ENCODE peak calls at places on chromosomes 12 and 14, in four cellular contexts. K is K562, W is HepG2, J is GM12878. E is an unnamed sample.

GRCh38 chr12:4506870-4507269 is 31.8 kb upstream of the RAD51AP1 start:
- DNase-seq in K (no peak), W (no peak), J (peak; percentile 52), E (no peak)

GRCh38 chr14:69580009-69580577 is 5.4 kb upstream of the CCDC177 start:
- DNase-seq in K (peak; percentile 52), W (peak; percentile 95), J (no peak), E (peak; percentile 65)

GRCh38 chr14:100764716-100765115 is 38.0 kb downstream of the DLK1 start:
- DNase-seq in K (no peak), W (no peak), J (no peak), E (no peak)

GRCh38 chr12:1628671-1629337 is at the start of gene WNT5B:
- DNase-seq in K (no peak), W (no peak), J (no peak), E (no peak)

GRCh38 chr12:49098035-49098451 is 3.4 kb upstream of the DHH start:
- DNase-seq in K (peak; percentile 68), W (peak; percentile 28), J (no peak), E (peak; percentile 78)

GRCh38 chr12:1795221-1795784 is 25.1 kb upstream of the LRTM2 start:
- DNase-seq in K (no peak), W (no peak), J (no peak), E (no peak)

GRCh38 chr12:115870527-115870926 is 407.0 kb downstream of the MED13L start:
- DNase-seq in K (no peak), W (no peak), J (no peak), E (no peak)

GRCh38 chr14:61615743-61616523 is 79.4 kb upstream of the HIF1A start:
- DNase-seq in K (no peak), W (no peak), J (no peak), E (no peak)

GRCh38 chr14:51424569-51425251 is 184.7 kb downstream of the TMX1 start:
- DNase-seq in K (no peak), W (no peak), J (no peak), E (no peak)

GRCh38 chr14:91415794-91416743 is 1.6 kb downstream of the CCDC88C start:
- DNase-seq in K (no peak), W (no peak), J (peak; percentile 88), E (no peak)

GRCh38 chr12:53974084-53975018 is at the start of gene HOTAIR:
- DNase-seq in K (no peak), W (no peak), J (no peak), E (no peak)

GRCh38 chr12:108731105-108731865 is at the start of gene CORO1C:
- DNase-seq in K (peak; percentile 95), W (peak; percentile 92), J (peak; percentile 90), E (peak; percentile 94)

GRCh38 chr14:31190717-31191263 is 16.8 kb downstream of the HECTD1 start:
- DNase-seq in K (no peak), W (no peak), J (no peak), E (no peak)

GRCh38 chr12:21764950-21765349 is 9.6 kb downstream of the KCNJ8 start:
- DNase-seq in K (no peak), W (no peak), J (no peak), E (no peak)

GRCh38 chr14:63499701-63500250 is 43.4 kb downstream of the PPP2R5E start:
- DNase-seq in K (no peak), W (no peak), J (no peak), E (no peak)

GRCh38 chr12:90729741-90730140 is 225.2 kb downstream of the CCER1 start:
- DNase-seq in K (no peak), W (no peak), J (no peak), E (no peak)

GRCh38 chr12:130849561-130850417 is 10.7 kb upstream of the STX2 start:
- DNase-seq in K (no peak), W (peak; percentile 89), J (no peak), E (no peak)

DNA sequence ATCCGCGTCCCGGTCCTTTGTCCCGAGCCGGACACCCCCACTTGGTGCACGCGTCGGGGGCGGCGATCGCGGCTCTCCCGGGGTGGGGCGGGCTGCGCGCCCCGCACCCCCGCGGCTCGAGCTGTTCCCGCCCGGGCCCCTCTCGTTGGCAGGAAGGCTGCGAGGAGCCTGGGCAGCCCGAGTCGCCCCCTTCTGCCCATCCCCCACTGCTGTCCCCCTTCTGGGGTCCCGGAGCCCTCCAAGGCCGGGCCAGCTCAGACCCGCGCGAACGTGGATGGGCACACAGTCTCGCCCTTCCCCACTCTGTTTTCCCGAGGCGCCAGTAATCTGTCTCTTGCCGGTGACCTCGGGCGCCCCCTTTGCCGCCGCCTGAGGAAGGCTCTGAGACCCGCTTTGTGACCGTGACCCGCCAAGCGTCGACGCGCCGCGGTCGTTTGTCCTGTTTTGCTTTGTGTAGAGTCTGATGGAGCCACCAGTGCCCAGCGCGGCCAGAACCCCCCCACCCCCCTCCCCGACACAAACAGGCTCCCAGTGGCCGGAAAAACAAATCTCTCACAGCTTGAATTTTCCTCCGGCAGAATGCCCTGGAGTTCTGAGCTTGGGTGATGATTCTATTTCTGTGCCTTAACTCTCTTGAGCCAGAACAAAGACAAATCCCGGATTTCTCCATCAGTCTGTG is 610 bp downstream of the C14orf132 start:
- DNase-seq in K (no peak), W (no peak), J (no peak), E (peak; percentile 27)
- TF ChIP-seq TARDBP in K (no peak), W (no peak), J (no peak), E (no peak)

GRCh38 chr14:24162083-24162482 is 1.0 kb downstream of the IRF9 start:
- DNase-seq in K (no peak), W (no peak), J (no peak), E (no peak)
- TF ChIP-seq SP1 in K (no peak), W (no peak), J (no peak), E (no peak)

GRCh38 chr12:16282978-16283377 is 5.5 kb upstream of the SLC15A5 start:
- DNase-seq in K (no peak), W (no peak), J (no peak), E (no peak)

GRCh38 chr12:16291032-16291431 is 13.5 kb upstream of the SLC15A5 start:
- DNase-seq in K (no peak), W (no peak), J (no peak), E (no peak)

GRCh38 chr12:16281157-16281556 is 3.7 kb upstream of the SLC15A5 start:
- DNase-seq in K (no peak), W (no peak), J (no peak), E (no peak)

DNA sequence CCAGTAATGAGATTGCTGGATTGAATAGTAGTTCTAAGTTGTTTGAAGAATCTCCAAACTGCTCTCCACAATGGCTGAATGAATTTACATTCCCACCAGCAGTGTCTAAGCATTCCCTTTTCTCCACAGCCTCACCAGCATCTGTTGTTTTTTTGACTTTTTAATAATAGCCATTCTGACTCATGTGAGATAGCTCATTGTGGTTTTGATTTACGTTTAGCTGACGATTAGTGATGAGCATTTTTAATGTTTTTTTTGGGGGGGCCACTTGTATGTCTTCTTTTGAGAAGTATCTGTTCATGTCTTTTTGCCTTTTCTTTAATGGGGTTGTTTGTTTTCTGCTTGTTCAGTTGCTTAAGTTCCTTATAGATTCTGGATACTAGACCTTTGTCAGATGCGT is 8.1 kb upstream of the SLC15A5 start:
- DNase-seq in K (no peak), W (no peak), J (no peak), E (no peak)
- TF ChIP-seq TARDBP in K (no peak), W (no peak), J (no peak), E (no peak)

GRCh38 chr12:79710707-79711483 is 20.1 kb upstream of the PAWR start:
- DNase-seq in K (no peak), W (no peak), J (no peak), E (no peak)
- TF ChIP-seq SP1 in K (no peak), W (no peak), J (no peak), E (no peak)

GRCh38 chr12:69329669-69330428 is 18.3 kb upstream of the LYZ start:
- DNase-seq in K (no peak), W (peak; percentile 71), J (no peak), E (no peak)

GRCh38 chr12:69331846-69332684 is 16.1 kb upstream of the LYZ start:
- DNase-seq in K (no peak), W (no peak), J (no peak), E (no peak)

GRCh38 chr12:69332815-69333358 is 15.3 kb upstream of the LYZ start:
- DNase-seq in K (no peak), W (peak; percentile 98), J (no peak), E (no peak)

GRCh38 chr12:69330475-69331473 is 17.4 kb upstream of the LYZ start:
- DNase-seq in K (peak; percentile 53), W (no peak), J (no peak), E (peak; percentile 34)

GRCh38 chr12:69331482-69331845 is 16.7 kb upstream of the LYZ start:
- DNase-seq in K (no peak), W (no peak), J (no peak), E (no peak)
- TF ChIP-seq TARDBP in K (no peak), W (no peak), J (no peak), E (no peak)

DNA sequence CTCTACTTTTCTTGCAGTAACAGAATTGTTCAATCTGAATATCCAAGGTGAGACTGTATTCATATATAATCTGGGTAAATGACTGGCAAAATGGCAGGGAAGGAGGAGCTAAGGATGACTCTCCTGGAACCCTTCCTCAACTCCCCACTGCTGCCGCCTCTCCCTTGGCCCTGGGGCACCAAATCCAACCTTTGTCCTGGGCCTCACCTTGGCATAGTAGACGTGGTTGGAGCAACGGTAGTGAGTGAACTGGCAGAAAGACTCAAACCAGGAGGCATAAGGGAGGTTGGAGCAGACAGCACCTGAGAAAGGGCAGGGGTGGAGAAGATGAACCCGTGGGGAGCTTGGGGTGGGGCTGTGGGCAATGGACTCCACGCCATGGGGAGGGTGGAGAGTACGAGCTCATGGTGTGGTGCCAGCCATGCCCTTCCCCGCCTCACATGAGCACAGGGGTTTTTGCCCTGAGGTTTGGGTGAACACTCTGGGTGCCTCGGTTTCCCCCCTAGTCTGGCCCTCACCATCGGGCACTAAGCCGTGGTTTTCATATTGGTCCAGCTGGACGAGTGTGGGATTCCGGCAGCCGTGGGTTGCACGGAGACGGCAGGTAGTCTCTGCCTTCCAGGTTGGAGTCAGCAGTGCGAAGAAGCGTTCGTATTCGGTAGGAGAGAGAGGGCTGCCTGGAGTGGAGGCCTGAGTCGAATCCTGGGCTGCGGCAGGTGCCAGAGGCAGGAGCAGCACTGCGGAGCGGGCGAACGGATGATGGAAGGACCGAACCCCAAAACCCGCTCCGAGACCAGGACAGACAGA is 753 bp downstream of the ACRBP start:
- DNase-seq in K (no peak), W (no peak), J (no peak), E (no peak)
- TF ChIP-seq SP1 in K (no peak), W (no peak), J (no peak), E (no peak)

DNA sequence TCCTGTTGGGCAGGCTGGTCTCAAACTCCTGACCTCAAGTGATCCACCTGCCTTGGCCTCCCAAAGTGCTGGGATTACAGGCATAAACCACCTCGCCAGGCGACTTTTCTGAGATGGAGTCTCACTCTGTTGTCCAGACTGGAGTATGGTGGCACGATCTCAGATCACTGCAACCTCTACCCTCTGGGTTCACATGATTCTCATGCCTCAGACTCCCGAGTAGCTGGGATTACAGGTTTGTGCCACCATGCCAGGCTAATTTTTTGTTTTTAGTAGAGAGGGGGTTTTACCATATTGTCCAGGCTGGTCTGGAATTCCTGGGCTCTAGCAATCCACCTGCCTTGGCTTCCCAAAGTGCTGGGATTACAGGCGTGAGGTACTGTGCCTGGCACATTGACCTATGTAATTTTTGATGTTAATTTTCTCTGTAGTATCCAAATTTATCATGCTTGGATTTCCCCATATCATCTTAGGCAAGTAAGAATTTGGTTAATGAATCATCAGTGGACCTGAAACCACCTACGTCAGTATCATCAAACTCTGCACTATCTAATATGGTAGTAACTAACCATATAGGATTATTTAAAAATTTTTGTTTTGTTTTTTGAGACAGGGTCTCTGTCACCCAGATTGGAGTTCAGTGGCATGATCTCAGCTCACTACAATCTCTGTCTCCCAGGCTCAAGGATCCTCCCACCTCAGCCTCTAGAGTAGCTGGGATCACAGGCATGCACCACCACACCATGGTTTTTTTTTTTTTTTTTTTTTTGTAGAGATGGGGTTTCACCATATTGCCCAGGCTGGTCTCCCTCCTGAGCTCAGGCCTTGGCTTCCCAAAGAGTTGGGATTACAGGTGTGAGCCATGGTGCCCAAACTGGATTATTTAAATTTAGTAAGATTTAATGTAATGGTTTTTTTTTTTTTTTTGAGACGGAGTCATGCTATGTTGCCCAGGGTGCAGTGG is 11.9 kb upstream of the ATP5F1B start:
- DNase-seq in K (no peak), W (no peak), J (no peak), E (no peak)
- TF ChIP-seq TARDBP in K (no peak), W (no peak), J (no peak), E (no peak)